ENCODE peak calls at places on chromosome 16, in four cellular contexts. F, W, I and M are unnamed samples.

GRCh38 chr16:66976746-66977145 is 11.6 kb upstream of the CES4A start:
- DNase-seq in I (no peak), F (no peak), W (no peak), M (no peak)

GRCh38 chr16:24993722-24994686 is 21.2 kb downstream of the ARHGAP17 start:
- DNase-seq in W (no peak), I (peak; percentile 16), F (no peak), M (no peak)

GRCh38 chr16:88971371-88972097 is 5.5 kb downstream of the CBFA2T3 start:
- DNase-seq in I (no peak), F (no peak), W (no peak), M (peak; percentile 81)

GRCh38 chr16:87702325-87702811 is 63.4 kb downstream of the KLHDC4 start:
- DNase-seq in W (peak; percentile 82), I (peak; percentile 47), F (peak; percentile 74), M (peak; percentile 33)

GRCh38 chr16:28883221-28883996 is 5.1 kb downstream of the ATP2A1 start:
- DNase-seq in F (no peak), W (no peak), I (no peak), M (no peak)

GRCh38 chr16:89481556-89481955 is 8.8 kb downstream of the ANKRD11 start:
- DNase-seq in I (no peak), F (no peak), W (no peak), M (no peak)

GRCh38 chr16:75570351-75571104 is 4.3 kb downstream of the GABARAPL2 start:
- DNase-seq in W (no peak), F (no peak), I (no peak), M (no peak)

GRCh38 chr16:84177740-84178070 is 9.2 kb downstream of the TAF1C start:
- DNase-seq in I (no peak), W (no peak), F (no peak), M (no peak)

GRCh38 chr16:83978401-83978904 is 10.4 kb downstream of the NECAB2 start:
- DNase-seq in I (no peak), W (no peak), F (no peak), M (no peak)

GRCh38 chr16:66520406-66521194 is 29.3 kb downstream of the TK2 start:
- DNase-seq in W (no peak), F (no peak), I (no peak), M (no peak)

GRCh38 chr16:57809276-57809793 is 7.0 kb upstream of the KIFC3 start:
- DNase-seq in I (no peak), F (no peak), W (no peak), M (no peak)

GRCh38 chr16:82368041-82368440 is 198.0 kb upstream of the MPHOSPH6 start:
- DNase-seq in F (peak; percentile 46), I (peak; percentile 15), W (peak; percentile 61), M (no peak)

GRCh38 chr16:54929090-54930033 is 1.3 kb upstream of the IRX5 start:
- DNase-seq in F (peak; percentile 100), W (peak; percentile 92), I (peak; percentile 95), M (peak; percentile 60)

GRCh38 chr16:74309789-74310781 is 13.5 kb downstream of the PSMD7 start:
- DNase-seq in W (peak; percentile 66), F (no peak), I (peak; percentile 48), M (no peak)

GRCh38 chr16:56038564-56039098 is 152.7 kb upstream of the GNAO1 start:
- DNase-seq in I (no peak), W (no peak), F (no peak), M (no peak)

GRCh38 chr16:56042416-56042815 is 148.9 kb upstream of the GNAO1 start:
- DNase-seq in W (no peak), F (no peak), I (no peak), M (no peak)

GRCh38 chr16:56047307-56048234 is 143.7 kb upstream of the GNAO1 start:
- DNase-seq in I (no peak), F (no peak), W (peak; percentile 59), M (no peak)

DNA sequence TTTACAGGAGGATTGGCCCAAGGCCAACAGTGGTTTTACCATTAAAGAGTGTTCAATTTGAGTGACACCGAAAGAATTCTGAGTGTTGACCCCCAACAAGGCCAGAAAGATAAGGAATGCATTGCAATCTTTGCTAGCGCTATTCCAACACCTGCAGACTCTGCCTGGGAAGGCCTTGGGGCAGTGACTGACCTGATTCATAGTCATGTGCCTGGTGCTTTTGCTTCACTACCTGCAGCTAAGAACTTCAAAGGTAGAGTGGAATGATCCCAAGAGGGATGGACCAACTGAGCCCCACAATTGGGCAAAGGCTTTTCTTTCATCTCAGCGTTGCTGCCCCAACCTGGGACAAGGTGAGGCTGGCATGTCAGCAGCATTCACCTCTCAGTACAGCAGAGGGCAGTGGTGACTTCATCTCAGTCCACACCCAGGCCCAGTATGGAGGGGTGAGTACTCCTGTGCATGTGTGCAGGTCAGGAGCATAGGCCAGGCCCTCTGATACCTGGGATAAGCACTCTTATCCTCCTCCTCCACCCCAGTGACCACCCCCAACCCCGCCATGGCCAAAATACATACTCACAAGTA is 149.6 kb upstream of the GNAO1 start:
- DNase-seq in W (peak; percentile 58), I (peak; percentile 32), F (peak; percentile 71), M (no peak)
- TF ChIP-seq USF1 in W (no peak), I (no peak), F (no peak), M (no peak)

GRCh38 chr16:12000032-12000431 is 23.5 kb downstream of the SNX29 start:
- DNase-seq in F (no peak), I (no peak), W (no peak), M (no peak)

GRCh38 chr16:12006637-12007036 is 30.1 kb downstream of the SNX29 start:
- DNase-seq in F (no peak), W (no peak), I (no peak), M (no peak)

GRCh38 chr16:11996433-11997174 is 20.1 kb downstream of the SNX29 start:
- DNase-seq in I (no peak), F (no peak), W (no peak), M (no peak)

DNA sequence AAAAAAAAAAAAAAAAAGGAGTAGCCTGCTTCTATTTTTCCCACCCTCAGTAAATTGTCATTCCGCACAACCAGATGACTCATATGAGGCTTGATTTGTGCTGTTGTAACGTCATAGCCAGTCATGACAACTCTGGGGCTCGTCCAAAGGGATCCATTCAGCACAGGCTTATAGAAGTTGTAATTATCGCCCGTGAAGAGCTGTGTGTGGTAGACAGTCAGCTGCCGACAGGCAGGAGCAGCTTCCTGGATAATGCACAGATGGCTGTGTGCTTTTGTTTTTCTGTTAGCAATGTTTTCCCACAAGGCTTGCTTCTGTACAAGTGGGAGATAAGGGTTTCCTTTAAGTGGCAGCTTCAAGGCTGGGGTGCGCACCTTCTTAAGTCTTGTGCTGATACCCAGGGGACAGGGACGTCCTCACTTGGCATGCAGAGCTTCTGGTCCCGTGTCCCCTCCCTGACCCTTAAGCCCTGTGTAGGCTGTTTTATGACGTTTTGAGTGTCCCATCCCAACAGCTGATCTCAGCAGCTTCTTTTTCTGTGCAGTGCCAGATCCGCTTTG is 26.0 kb downstream of the SNX29 start:
- DNase-seq in I (peak; percentile 72), W (no peak), F (no peak), M (no peak)
- TF ChIP-seq USF1 in I (no peak), W (no peak), F (no peak), M (no peak)

GRCh38 chr16:9469512-9469911 is 378.1 kb downstream of the HAPSTR1 start:
- DNase-seq in F (no peak), W (no peak), I (no peak), M (no peak)
- TF ChIP-seq USF1 in F (no peak), W (no peak), I (no peak), M (no peak)

GRCh38 chr16:56742030-56742984 is 12.4 kb downstream of the NUP93 start:
- DNase-seq in I (no peak), W (no peak), F (no peak), M (no peak)
- TF ChIP-seq USF1 in I (no peak), W (no peak), F (no peak), M (no peak)